ENCODE peak calls at places on chromosomes 1 and 21, in ten cellular contexts. U, P, A, W, X, M, B, I, T and O are unnamed samples.

GRCh38 chr1:35287807-35288640 is 19.5 kb downstream of the ZMYM4 start:
- DNase-seq in M (no peak), W (no peak), U (peak), A (peak), T (no peak), I (no peak), B (no peak), P (no peak), X (no peak), O (no peak)

GRCh38 chr1:46517010-46517600 is 27.5 kb downstream of the DMBX1 start:
- DNase-seq in X (no peak), B (peak), I (no peak), W (peak), M (peak), P (no peak), T (no peak), A (no peak), U (no peak), O (no peak)

GRCh38 chr1:21619041-21619947 is 49.9 kb downstream of the RAP1GAP start:
- DNase-seq in I (peak), P (no peak), B (peak), A (no peak), U (no peak), W (no peak), M (no peak), X (no peak), T (no peak), O (no peak)

GRCh38 chr1:83097715-83098613 is 901.0 kb downstream of the TTLL7 start:
- DNase-seq in U (no peak), X (no peak), M (no peak), A (no peak), I (no peak), T (no peak), B (no peak), P (no peak), W (no peak), O (peak)

GRCh38 chr1:218345673-218346390 is 696 bp downstream of the TGFB2 start:
- DNase-seq in X (no peak), W (peak), A (peak), P (peak), T (peak), B (peak), M (peak), U (peak), I (peak), O (no peak)

GRCh38 chr1:238485062-238485905 is 594.6 kb upstream of the ZP4 start:
- DNase-seq in B (no peak), X (peak), P (no peak), M (peak), I (peak), U (peak), T (peak), W (no peak), A (peak), O (no peak)

GRCh38 chr1:65265296-65266271 is 43.8 kb upstream of the DNAJC6 start:
- DNase-seq in P (no peak), A (peak), U (peak), B (no peak), T (no peak), M (peak), I (peak), W (no peak), X (no peak), O (no peak)

GRCh38 chr1:39491146-39491921 is at the start of gene BMP8A:
- DNase-seq in M (peak), P (peak), W (peak), I (peak), X (no peak), A (no peak), T (peak), U (no peak), B (peak), O (no peak)

GRCh38 chr1:53541761-53542550 is 82.8 kb downstream of the DMRTB1 start:
- DNase-seq in A (peak), U (peak), B (peak), I (peak), T (peak), W (peak), M (no peak), X (peak), P (peak), O (peak)

GRCh38 chr1:183604048-183604808 is 14.0 kb upstream of the NCF2 start:
- DNase-seq in I (no peak), W (peak), T (peak), P (no peak), A (peak), U (peak), B (peak), M (no peak), X (peak), O (peak)

GRCh38 chr1:98103617-98104284 is 182.9 kb upstream of the DPYD start:
- DNase-seq in U (no peak), W (no peak), A (peak), B (no peak), P (no peak), T (peak), I (no peak), M (no peak), X (no peak), O (no peak)

GRCh38 chr1:43883321-43883720 is 50.3 kb upstream of the ARTN start:
- DNase-seq in I (no peak), B (no peak), X (no peak), T (no peak), U (no peak), W (no peak), A (no peak), P (no peak), M (no peak), O (no peak)

GRCh38 chr1:20727746-20728316 is 4.7 kb downstream of the SH2D5 start:
- DNase-seq in P (no peak), W (peak), T (peak), A (no peak), I (no peak), M (no peak), B (peak), X (no peak), U (no peak), O (no peak)

GRCh38 chr1:166849135-166849534 is 9.9 kb downstream of the POGK start:
- DNase-seq in X (no peak), W (no peak), U (no peak), B (no peak), P (no peak), I (no peak), M (no peak), A (no peak), T (no peak), O (no peak)

GRCh38 chr1:178492341-178492740 is 4.4 kb downstream of the CLEC20A start:
- DNase-seq in B (no peak), U (no peak), P (no peak), W (no peak), A (no peak), X (no peak), I (no peak), T (no peak), M (no peak), O (no peak)

GRCh38 chr1:182507685-182508084 is 57.7 kb downstream of the RGSL1 start:
- DNase-seq in X (no peak), W (no peak), M (no peak), A (no peak), I (no peak), T (no peak), B (no peak), U (no peak), P (no peak), O (no peak)

GRCh38 chr21:43034826-43035225 is 40.8 kb downstream of the CBS start:
- DNase-seq in X (no peak), T (no peak), A (no peak), W (peak), I (no peak), M (no peak), B (no peak), U (no peak), P (no peak), O (no peak)

GRCh38 chr1:50610563-50610962 is 187.3 kb upstream of the DMRTA2 start:
- DNase-seq in T (no peak), M (no peak), A (no peak), W (no peak), P (no peak), I (no peak), U (no peak), X (no peak), B (no peak), O (no peak)

GRCh38 chr1:209703834-209704504 is 677 bp upstream of the HSD11B1 start:
- DNase-seq in I (no peak), P (no peak), U (no peak), B (no peak), X (no peak), A (peak), T (no peak), M (no peak), W (no peak), O (no peak)

GRCh38 chr1:94804442-94804837 is 15.7 kb upstream of the SLC44A3 start:
- DNase-seq in P (no peak), M (no peak), I (no peak), U (no peak), X (no peak), A (no peak), W (no peak), B (no peak), T (no peak), O (no peak)

GRCh38 chr1:94803517-94804441 is 16.4 kb upstream of the SLC44A3 start:
- DNase-seq in A (peak), T (no peak), W (no peak), U (no peak), X (no peak), B (no peak), M (no peak), P (peak), I (peak), O (no peak)

GRCh38 chr1:94803106-94803505 is 17.1 kb upstream of the SLC44A3 start:
- DNase-seq in A (no peak), B (no peak), I (no peak), W (no peak), M (no peak), T (no peak), U (no peak), P (no peak), X (no peak), O (no peak)

GRCh38 chr1:94799201-94799600 is 21.0 kb upstream of the SLC44A3 start:
- DNase-seq in T (no peak), I (no peak), P (no peak), U (no peak), B (no peak), W (no peak), M (no peak), X (no peak), A (no peak), O (no peak)

DNA sequence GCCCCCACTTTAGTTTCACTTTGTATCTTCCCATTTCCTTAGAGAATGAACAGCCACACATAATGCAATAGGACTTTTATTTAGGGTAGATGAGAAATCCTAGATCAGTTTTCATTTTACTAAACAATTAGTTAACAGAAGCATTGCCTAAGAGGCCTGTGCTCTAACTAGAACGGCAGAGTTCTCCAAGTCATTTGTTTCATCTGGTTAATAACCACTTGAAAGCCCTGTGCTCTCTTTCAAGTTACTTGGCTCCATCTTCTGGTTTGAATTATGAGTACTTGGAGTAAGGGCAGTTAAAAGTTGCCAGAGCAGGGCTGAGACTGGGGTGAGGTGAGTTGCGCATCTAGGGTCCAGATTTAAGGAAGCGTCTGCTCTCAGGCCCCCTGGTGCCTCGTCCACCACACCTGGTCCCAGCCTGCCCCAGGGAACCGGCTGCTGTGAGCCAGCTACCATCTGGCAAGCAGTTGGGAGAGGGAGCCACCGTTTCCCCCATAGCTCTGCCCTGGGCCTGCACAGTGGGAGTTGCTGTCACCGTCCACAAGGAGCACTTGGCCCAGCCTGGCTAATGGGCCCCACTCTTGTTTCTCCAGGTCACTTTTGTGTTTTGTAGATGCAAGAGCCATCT is 18.1 kb upstream of the SLC44A3 start:
- DNase-seq in M (peak), U (peak), A (peak), X (no peak), B (no peak), W (peak), P (peak), I (peak), T (peak), O (peak)
- H3K4me3 ChIP-seq in M (no peak), U (no peak), A (peak), X (no peak), B (no peak), W (peak), P (peak), I (peak), T (no peak), O (no peak)

GRCh38 chr1:195934839-195935557 is 673.2 kb downstream of the KCNT2 start:
- DNase-seq in U (no peak), T (no peak), I (peak), A (peak), W (no peak), B (no peak), X (no peak), M (no peak), P (no peak), O (peak)

GRCh38 chr1:195941314-195941713 is 666.9 kb downstream of the KCNT2 start:
- DNase-seq in X (no peak), B (no peak), W (no peak), M (no peak), T (no peak), A (no peak), P (no peak), U (no peak), I (no peak), O (no peak)

DNA sequence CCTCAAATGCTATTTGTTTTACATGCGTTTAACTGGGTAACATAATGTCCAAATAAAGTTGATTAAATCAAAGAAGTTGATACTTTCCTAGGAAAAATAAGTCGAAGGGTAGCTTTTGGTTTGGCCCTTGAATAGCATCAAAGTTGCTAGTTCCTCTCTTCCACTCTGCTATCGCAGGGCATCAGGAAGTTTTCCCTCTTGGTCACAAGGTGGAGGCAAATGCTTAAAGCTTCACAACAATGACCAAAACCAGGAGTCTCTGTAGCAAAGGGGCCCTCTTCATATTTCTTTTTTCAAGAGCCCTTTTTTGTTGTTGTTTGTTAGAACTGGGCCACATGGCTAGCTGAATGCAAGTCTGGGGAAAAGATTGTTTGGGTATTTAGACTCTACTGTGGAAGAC is 668.4 kb downstream of the KCNT2 start:
- DNase-seq in P (no peak), X (no peak), W (no peak), T (no peak), M (no peak), U (no peak), B (no peak), I (no peak), A (peak), O (no peak)
- TF ChIP-seq CTCF in P (no peak), X (no peak), W (no peak), T (no peak), M (no peak), U (peak), B (peak), I (peak), A (peak), O (peak)

GRCh38 chr1:90154711-90155110 is 159.8 kb downstream of the ZNF326 start:
- DNase-seq in U (no peak), I (no peak), W (no peak), B (no peak), X (no peak), M (no peak), A (no peak), T (no peak), P (no peak), O (no peak)
- H3K4me3 ChIP-seq in U (no peak), I (no peak), W (no peak), B (no peak), X (no peak), M (no peak), A (no peak), T (no peak), P (no peak), O (no peak)

GRCh38 chr1:212454741-212455140 is 22.0 kb downstream of the NENF start:
- DNase-seq in T (no peak), I (no peak), A (no peak), X (no peak), P (no peak), M (no peak), B (no peak), W (no peak), U (no peak), O (no peak)

GRCh38 chr1:212457740-212458338 is 25.1 kb downstream of the NENF start:
- DNase-seq in W (no peak), A (peak), M (no peak), B (peak), T (peak), I (peak), U (peak), P (no peak), X (no peak), O (no peak)

GRCh38 chr1:212455406-212456165 is 22.9 kb downstream of the NENF start:
- DNase-seq in B (peak), P (peak), I (peak), T (peak), X (no peak), M (peak), U (peak), W (peak), A (peak), O (peak)

GRCh38 chr1:212458817-212459216 is 26.1 kb downstream of the NENF start:
- DNase-seq in T (peak), B (peak), P (no peak), W (no peak), I (no peak), A (no peak), M (no peak), U (no peak), X (no peak), O (no peak)

DNA sequence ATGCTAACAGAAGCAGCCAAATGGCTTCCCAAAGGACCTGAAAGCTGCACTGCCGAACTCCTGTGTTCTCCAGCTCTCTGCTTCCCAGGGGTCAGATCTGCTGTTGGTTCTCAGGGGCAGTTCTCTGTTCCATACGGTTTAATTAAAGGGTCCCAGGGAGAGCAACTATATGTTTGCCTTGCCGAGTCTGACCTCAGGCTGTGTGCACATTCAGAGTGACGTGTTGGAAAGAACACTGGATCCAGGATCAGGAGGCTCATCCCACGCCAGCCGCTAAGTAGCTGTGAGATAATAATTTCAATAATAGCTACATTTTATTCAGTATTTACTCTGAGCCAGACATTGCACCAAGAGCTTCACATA is 23.4 kb downstream of the NENF start:
- DNase-seq in M (no peak), X (no peak), B (no peak), W (no peak), U (no peak), A (no peak), T (no peak), P (no peak), I (no peak), O (no peak)
- TF ChIP-seq CTCF in M (no peak), X (no peak), B (no peak), W (no peak), U (no peak), A (no peak), T (no peak), P (peak), I (no peak), O (no peak)

DNA sequence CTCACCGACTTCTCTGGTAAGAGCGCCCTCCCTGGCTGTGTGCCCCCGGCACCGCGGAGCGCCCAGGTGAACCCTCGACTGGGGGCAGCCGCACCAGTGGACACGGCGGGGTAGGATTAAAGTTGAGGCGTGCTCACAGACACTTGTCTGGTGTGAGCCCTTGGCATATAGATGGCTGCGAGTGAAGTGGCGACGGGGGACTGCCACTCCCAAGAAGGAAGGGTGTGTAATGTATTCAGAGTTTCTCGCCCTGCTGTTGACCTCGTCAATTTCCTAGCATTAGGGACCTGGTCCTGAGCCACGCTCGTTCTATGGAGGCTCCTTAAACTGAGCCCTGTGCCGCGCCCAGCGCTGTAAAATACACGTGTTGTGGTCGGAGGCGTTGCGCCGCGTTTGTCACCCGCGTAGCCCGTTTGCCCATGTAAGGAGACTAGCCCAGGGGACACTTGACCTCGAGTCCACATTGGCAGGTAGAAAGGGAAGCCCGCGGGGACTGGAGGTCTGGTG is 545 bp downstream of the EVA1C start:
- DNase-seq in P (peak), I (no peak), A (peak), X (no peak), M (peak), W (peak), B (no peak), U (no peak), T (no peak), O (no peak)
- H3K4me3 ChIP-seq in P (peak), I (no peak), A (peak), X (peak), M (peak), W (peak), B (no peak), U (peak), T (no peak), O (peak)

GRCh38 chr1:156801409-156802121 is 15.1 kb downstream of the SH2D2A start:
- DNase-seq in T (no peak), I (peak), M (no peak), X (no peak), B (no peak), W (no peak), U (peak), P (no peak), A (peak), O (peak)
- TF ChIP-seq CTCF in T (no peak), I (peak), M (no peak), X (no peak), B (peak), W (no peak), U (peak), P (no peak), A (peak), O (peak)

GRCh38 chr21:46295996-46296752 is 10.0 kb downstream of the YBEY start:
- DNase-seq in W (peak), M (no peak), B (peak), A (peak), U (peak), T (peak), X (no peak), I (peak), P (peak), O (peak)

GRCh38 chr21:46297311-46298082 is 11.4 kb downstream of the YBEY start:
- DNase-seq in B (no peak), U (no peak), T (no peak), W (no peak), P (no peak), M (no peak), A (peak), X (no peak), I (no peak), O (no peak)

GRCh38 chr21:46295177-46295711 is 9.1 kb downstream of the YBEY start:
- DNase-seq in U (peak), M (no peak), T (peak), I (peak), A (peak), X (no peak), W (no peak), B (peak), P (no peak), O (no peak)

GRCh38 chr21:46299167-46299566 is 13.0 kb downstream of the YBEY start:
- DNase-seq in T (no peak), A (no peak), W (no peak), U (no peak), B (no peak), X (no peak), M (no peak), P (no peak), I (no peak), O (no peak)

DNA sequence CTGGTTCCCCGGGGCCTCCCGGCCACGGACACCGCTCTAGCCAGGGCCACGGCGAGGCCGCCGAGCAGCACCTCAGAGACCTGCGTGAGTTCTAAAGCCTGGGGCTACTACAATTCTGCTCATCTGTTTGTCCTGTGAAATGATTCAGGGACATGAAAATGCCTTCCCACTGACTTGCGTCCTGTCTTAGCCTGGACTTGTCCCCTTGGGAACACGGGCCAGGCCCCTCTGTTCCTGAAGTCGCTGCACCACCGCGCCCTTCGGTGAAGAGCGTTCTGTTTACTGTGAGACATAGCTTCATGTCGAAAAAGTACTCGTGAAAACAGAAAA is 11.9 kb downstream of the YBEY start:
- DNase-seq in B (no peak), X (no peak), U (no peak), M (no peak), I (no peak), W (no peak), T (no peak), A (peak), P (no peak), O (no peak)
- H3K4me3 ChIP-seq in B (no peak), X (no peak), U (peak), M (peak), I (peak), W (peak), T (no peak), A (peak), P (peak), O (no peak)